ENCODE peak calls at places on chromosomes 7 and 10, in ten cellular contexts. One of them, this sample, is unnamed.

GRCh38 chr10:76882245-76882644 is 755.4 kb downstream of the KCNMA1 start:
- DNase-seq in occipital lobe: no peak
- DNase-seq in activated CD4-positive, CD25-positive, alpha-beta regulatory T cell treated with anti-CD3 and anti-CD28 coated beads, Interleukin-2, amount 50 U/mL, for 72 hours: no peak
- DNase-seq in WTC11: no peak
- DNase-seq in KBM-7: peak
- DNase-seq in T-helper 1 cell: no peak
- DNase-seq in lung: no peak
- DNase-seq in H4: no peak
- DNase-seq in stimulated activated CD8-positive, alpha-beta memory T cell treated with anti-CD3 and anti-CD28 coated beads, Interleukin-7, amount 100 ng/mL, for 24 hours: no peak
- DNase-seq in NCI-H1417: no peak
- DNase-seq in this sample: no peak

GRCh38 chr7:123621707-123622106 is 20.1 kb downstream of the ASB15 start:
- DNase-seq in WTC11: no peak
- DNase-seq in lung: no peak
- DNase-seq in KBM-7: no peak
- DNase-seq in T-helper 1 cell: no peak
- DNase-seq in activated CD4-positive, CD25-positive, alpha-beta regulatory T cell treated with anti-CD3 and anti-CD28 coated beads, Interleukin-2, amount 50 U/mL, for 72 hours: no peak
- DNase-seq in NCI-H1417: peak
- DNase-seq in stimulated activated CD8-positive, alpha-beta memory T cell treated with anti-CD3 and anti-CD28 coated beads, Interleukin-7, amount 100 ng/mL, for 24 hours: no peak
- DNase-seq in H4: no peak
- DNase-seq in occipital lobe: no peak
- DNase-seq in this sample: no peak

GRCh38 chr7:142772051-142772450 is 1.3 kb downstream of the PRSS2 start:
- DNase-seq in H4: no peak
- DNase-seq in lung: no peak
- DNase-seq in WTC11: no peak
- DNase-seq in occipital lobe: no peak
- DNase-seq in KBM-7: no peak
- DNase-seq in stimulated activated CD8-positive, alpha-beta memory T cell treated with anti-CD3 and anti-CD28 coated beads, Interleukin-7, amount 100 ng/mL, for 24 hours: no peak
- DNase-seq in NCI-H1417: no peak
- DNase-seq in T-helper 1 cell: no peak
- DNase-seq in activated CD4-positive, CD25-positive, alpha-beta regulatory T cell treated with anti-CD3 and anti-CD28 coated beads, Interleukin-2, amount 50 U/mL, for 72 hours: no peak
- DNase-seq in this sample: no peak

GRCh38 chr7:76049295-76049694 is 1.4 kb downstream of the MDH2 start:
- DNase-seq in KBM-7: no peak
- DNase-seq in stimulated activated CD8-positive, alpha-beta memory T cell treated with anti-CD3 and anti-CD28 coated beads, Interleukin-7, amount 100 ng/mL, for 24 hours: no peak
- DNase-seq in activated CD4-positive, CD25-positive, alpha-beta regulatory T cell treated with anti-CD3 and anti-CD28 coated beads, Interleukin-2, amount 50 U/mL, for 72 hours: no peak
- DNase-seq in H4: no peak
- DNase-seq in lung: no peak
- DNase-seq in T-helper 1 cell: no peak
- DNase-seq in occipital lobe: no peak
- DNase-seq in NCI-H1417: peak
- DNase-seq in WTC11: no peak
- DNase-seq in this sample: no peak

GRCh38 chr7:30831936-30832335 is 60.7 kb downstream of the MINDY4 start:
- DNase-seq in occipital lobe: no peak
- DNase-seq in lung: no peak
- DNase-seq in stimulated activated CD8-positive, alpha-beta memory T cell treated with anti-CD3 and anti-CD28 coated beads, Interleukin-7, amount 100 ng/mL, for 24 hours: no peak
- DNase-seq in T-helper 1 cell: no peak
- DNase-seq in WTC11: no peak
- DNase-seq in NCI-H1417: no peak
- DNase-seq in H4: no peak
- DNase-seq in activated CD4-positive, CD25-positive, alpha-beta regulatory T cell treated with anti-CD3 and anti-CD28 coated beads, Interleukin-2, amount 50 U/mL, for 72 hours: no peak
- DNase-seq in KBM-7: no peak
- DNase-seq in this sample: no peak

GRCh38 chr7:83466187-83466923 is 182.6 kb downstream of the SEMA3E start:
- DNase-seq in KBM-7: no peak
- DNase-seq in T-helper 1 cell: no peak
- DNase-seq in lung: no peak
- DNase-seq in activated CD4-positive, CD25-positive, alpha-beta regulatory T cell treated with anti-CD3 and anti-CD28 coated beads, Interleukin-2, amount 50 U/mL, for 72 hours: no peak
- DNase-seq in occipital lobe: no peak
- DNase-seq in WTC11: no peak
- DNase-seq in stimulated activated CD8-positive, alpha-beta memory T cell treated with anti-CD3 and anti-CD28 coated beads, Interleukin-7, amount 100 ng/mL, for 24 hours: no peak
- DNase-seq in H4: no peak
- DNase-seq in NCI-H1417: no peak
- DNase-seq in this sample: no peak

GRCh38 chr7:30596043-30596641 is 1.5 kb downstream of the GARS1 start:
- DNase-seq in WTC11: no peak
- DNase-seq in KBM-7: peak
- DNase-seq in stimulated activated CD8-positive, alpha-beta memory T cell treated with anti-CD3 and anti-CD28 coated beads, Interleukin-7, amount 100 ng/mL, for 24 hours: no peak
- DNase-seq in T-helper 1 cell: peak
- DNase-seq in H4: peak
- DNase-seq in NCI-H1417: peak
- DNase-seq in occipital lobe: no peak
- DNase-seq in lung: no peak
- DNase-seq in activated CD4-positive, CD25-positive, alpha-beta regulatory T cell treated with anti-CD3 and anti-CD28 coated beads, Interleukin-2, amount 50 U/mL, for 72 hours: no peak
- DNase-seq in this sample: no peak

GRCh38 chr7:4124904-4125477 is 557.1 kb upstream of the FOXK1 start:
- DNase-seq in T-helper 1 cell: no peak
- DNase-seq in KBM-7: no peak
- DNase-seq in H4: no peak
- DNase-seq in lung: no peak
- DNase-seq in occipital lobe: no peak
- DNase-seq in NCI-H1417: no peak
- DNase-seq in WTC11: no peak
- DNase-seq in stimulated activated CD8-positive, alpha-beta memory T cell treated with anti-CD3 and anti-CD28 coated beads, Interleukin-7, amount 100 ng/mL, for 24 hours: no peak
- DNase-seq in activated CD4-positive, CD25-positive, alpha-beta regulatory T cell treated with anti-CD3 and anti-CD28 coated beads, Interleukin-2, amount 50 U/mL, for 72 hours: no peak
- DNase-seq in this sample: no peak

GRCh38 chr7:54831644-54832095 is 72.7 kb upstream of the SEC61G start:
- DNase-seq in H4: peak
- DNase-seq in activated CD4-positive, CD25-positive, alpha-beta regulatory T cell treated with anti-CD3 and anti-CD28 coated beads, Interleukin-2, amount 50 U/mL, for 72 hours: no peak
- DNase-seq in occipital lobe: no peak
- DNase-seq in WTC11: no peak
- DNase-seq in KBM-7: peak
- DNase-seq in NCI-H1417: no peak
- DNase-seq in T-helper 1 cell: no peak
- DNase-seq in stimulated activated CD8-positive, alpha-beta memory T cell treated with anti-CD3 and anti-CD28 coated beads, Interleukin-7, amount 100 ng/mL, for 24 hours: no peak
- DNase-seq in lung: no peak
- DNase-seq in this sample: no peak

GRCh38 chr7:111076205-111076604 is 14.7 kb upstream of the LRRN3 start:
- DNase-seq in stimulated activated CD8-positive, alpha-beta memory T cell treated with anti-CD3 and anti-CD28 coated beads, Interleukin-7, amount 100 ng/mL, for 24 hours: no peak
- DNase-seq in occipital lobe: no peak
- DNase-seq in H4: no peak
- DNase-seq in lung: no peak
- DNase-seq in WTC11: no peak
- DNase-seq in KBM-7: no peak
- DNase-seq in NCI-H1417: no peak
- DNase-seq in activated CD4-positive, CD25-positive, alpha-beta regulatory T cell treated with anti-CD3 and anti-CD28 coated beads, Interleukin-2, amount 50 U/mL, for 72 hours: peak
- DNase-seq in T-helper 1 cell: peak
- DNase-seq in this sample: no peak

GRCh38 chr7:157671358-157672255 is 334.8 kb downstream of the DNAJB6 start:
- DNase-seq in NCI-H1417: no peak
- DNase-seq in WTC11: no peak
- DNase-seq in occipital lobe: no peak
- DNase-seq in activated CD4-positive, CD25-positive, alpha-beta regulatory T cell treated with anti-CD3 and anti-CD28 coated beads, Interleukin-2, amount 50 U/mL, for 72 hours: no peak
- DNase-seq in lung: no peak
- DNase-seq in T-helper 1 cell: no peak
- DNase-seq in stimulated activated CD8-positive, alpha-beta memory T cell treated with anti-CD3 and anti-CD28 coated beads, Interleukin-7, amount 100 ng/mL, for 24 hours: no peak
- DNase-seq in H4: no peak
- DNase-seq in KBM-7: no peak
- DNase-seq in this sample: peak

GRCh38 chr7:7157887-7158271 is 24.5 kb upstream of the C1GALT1 start:
- DNase-seq in stimulated activated CD8-positive, alpha-beta memory T cell treated with anti-CD3 and anti-CD28 coated beads, Interleukin-7, amount 100 ng/mL, for 24 hours: no peak
- DNase-seq in occipital lobe: no peak
- DNase-seq in activated CD4-positive, CD25-positive, alpha-beta regulatory T cell treated with anti-CD3 and anti-CD28 coated beads, Interleukin-2, amount 50 U/mL, for 72 hours: no peak
- DNase-seq in T-helper 1 cell: no peak
- DNase-seq in lung: no peak
- DNase-seq in WTC11: no peak
- DNase-seq in NCI-H1417: no peak
- DNase-seq in KBM-7: no peak
- DNase-seq in H4: no peak
- DNase-seq in this sample: no peak

GRCh38 chr7:84629216-84629615 is 434.6 kb upstream of the SEMA3A start:
- DNase-seq in T-helper 1 cell: no peak
- DNase-seq in KBM-7: no peak
- DNase-seq in stimulated activated CD8-positive, alpha-beta memory T cell treated with anti-CD3 and anti-CD28 coated beads, Interleukin-7, amount 100 ng/mL, for 24 hours: no peak
- DNase-seq in NCI-H1417: no peak
- DNase-seq in lung: no peak
- DNase-seq in occipital lobe: no peak
- DNase-seq in activated CD4-positive, CD25-positive, alpha-beta regulatory T cell treated with anti-CD3 and anti-CD28 coated beads, Interleukin-2, amount 50 U/mL, for 72 hours: no peak
- DNase-seq in WTC11: no peak
- DNase-seq in H4: no peak
- DNase-seq in this sample: no peak

GRCh38 chr10:8121199-8121890 is 66.9 kb downstream of the GATA3 start:
- DNase-seq in WTC11: no peak
- DNase-seq in NCI-H1417: no peak
- DNase-seq in stimulated activated CD8-positive, alpha-beta memory T cell treated with anti-CD3 and anti-CD28 coated beads, Interleukin-7, amount 100 ng/mL, for 24 hours: no peak
- DNase-seq in lung: no peak
- DNase-seq in T-helper 1 cell: no peak
- DNase-seq in occipital lobe: no peak
- DNase-seq in activated CD4-positive, CD25-positive, alpha-beta regulatory T cell treated with anti-CD3 and anti-CD28 coated beads, Interleukin-2, amount 50 U/mL, for 72 hours: no peak
- DNase-seq in H4: no peak
- DNase-seq in KBM-7: peak
- DNase-seq in this sample: no peak

GRCh38 chr7:17638727-17639126 is 301.6 kb downstream of the SNX13 start:
- DNase-seq in lung: no peak
- DNase-seq in T-helper 1 cell: no peak
- DNase-seq in stimulated activated CD8-positive, alpha-beta memory T cell treated with anti-CD3 and anti-CD28 coated beads, Interleukin-7, amount 100 ng/mL, for 24 hours: no peak
- DNase-seq in WTC11: no peak
- DNase-seq in KBM-7: peak
- DNase-seq in occipital lobe: no peak
- DNase-seq in NCI-H1417: peak
- DNase-seq in H4: peak
- DNase-seq in activated CD4-positive, CD25-positive, alpha-beta regulatory T cell treated with anti-CD3 and anti-CD28 coated beads, Interleukin-2, amount 50 U/mL, for 72 hours: no peak
- DNase-seq in this sample: no peak

GRCh38 chr7:28036748-28037147 is 143.8 kb downstream of the JAZF1 start:
- DNase-seq in WTC11: no peak
- DNase-seq in NCI-H1417: no peak
- DNase-seq in activated CD4-positive, CD25-positive, alpha-beta regulatory T cell treated with anti-CD3 and anti-CD28 coated beads, Interleukin-2, amount 50 U/mL, for 72 hours: no peak
- DNase-seq in KBM-7: no peak
- DNase-seq in H4: peak
- DNase-seq in stimulated activated CD8-positive, alpha-beta memory T cell treated with anti-CD3 and anti-CD28 coated beads, Interleukin-7, amount 100 ng/mL, for 24 hours: no peak
- DNase-seq in lung: no peak
- DNase-seq in occipital lobe: no peak
- DNase-seq in T-helper 1 cell: no peak
- DNase-seq in this sample: no peak

GRCh38 chr10:114403545-114404161 is 649 bp downstream of the AFAP1L2 start:
- DNase-seq in WTC11: peak
- DNase-seq in stimulated activated CD8-positive, alpha-beta memory T cell treated with anti-CD3 and anti-CD28 coated beads, Interleukin-7, amount 100 ng/mL, for 24 hours: no peak
- DNase-seq in NCI-H1417: no peak
- DNase-seq in KBM-7: no peak
- DNase-seq in lung: no peak
- DNase-seq in activated CD4-positive, CD25-positive, alpha-beta regulatory T cell treated with anti-CD3 and anti-CD28 coated beads, Interleukin-2, amount 50 U/mL, for 72 hours: no peak
- DNase-seq in T-helper 1 cell: no peak
- DNase-seq in occipital lobe: no peak
- DNase-seq in H4: no peak
- DNase-seq in this sample: no peak

GRCh38 chr10:122473116-122473515 is 11.8 kb downstream of the HTRA1 start:
- DNase-seq in T-helper 1 cell: no peak
- DNase-seq in occipital lobe: no peak
- DNase-seq in NCI-H1417: no peak
- DNase-seq in KBM-7: no peak
- DNase-seq in lung: no peak
- DNase-seq in WTC11: no peak
- DNase-seq in H4: no peak
- DNase-seq in activated CD4-positive, CD25-positive, alpha-beta regulatory T cell treated with anti-CD3 and anti-CD28 coated beads, Interleukin-2, amount 50 U/mL, for 72 hours: no peak
- DNase-seq in stimulated activated CD8-positive, alpha-beta memory T cell treated with anti-CD3 and anti-CD28 coated beads, Interleukin-7, amount 100 ng/mL, for 24 hours: no peak
- DNase-seq in this sample: peak

GRCh38 chr10:131249238-131249956 is 62.1 kb downstream of the TCERG1L start:
- DNase-seq in KBM-7: no peak
- DNase-seq in activated CD4-positive, CD25-positive, alpha-beta regulatory T cell treated with anti-CD3 and anti-CD28 coated beads, Interleukin-2, amount 50 U/mL, for 72 hours: no peak
- DNase-seq in WTC11: no peak
- DNase-seq in H4: no peak
- DNase-seq in NCI-H1417: peak
- DNase-seq in stimulated activated CD8-positive, alpha-beta memory T cell treated with anti-CD3 and anti-CD28 coated beads, Interleukin-7, amount 100 ng/mL, for 24 hours: no peak
- DNase-seq in T-helper 1 cell: no peak
- DNase-seq in lung: no peak
- DNase-seq in occipital lobe: no peak
- DNase-seq in this sample: no peak

GRCh38 chr7:94779070-94779469 is 123.1 kb upstream of the SGCE start:
- DNase-seq in WTC11: no peak
- DNase-seq in occipital lobe: no peak
- DNase-seq in KBM-7: no peak
- DNase-seq in activated CD4-positive, CD25-positive, alpha-beta regulatory T cell treated with anti-CD3 and anti-CD28 coated beads, Interleukin-2, amount 50 U/mL, for 72 hours: no peak
- DNase-seq in NCI-H1417: no peak
- DNase-seq in lung: no peak
- DNase-seq in H4: no peak
- DNase-seq in T-helper 1 cell: no peak
- DNase-seq in stimulated activated CD8-positive, alpha-beta memory T cell treated with anti-CD3 and anti-CD28 coated beads, Interleukin-7, amount 100 ng/mL, for 24 hours: no peak
- DNase-seq in this sample: no peak

GRCh38 chr10:96124230-96125141 is 5.6 kb upstream of the ZNF518A start:
- DNase-seq in H4: peak
- DNase-seq in lung: peak
- DNase-seq in KBM-7: peak
- DNase-seq in WTC11: peak
- DNase-seq in stimulated activated CD8-positive, alpha-beta memory T cell treated with anti-CD3 and anti-CD28 coated beads, Interleukin-7, amount 100 ng/mL, for 24 hours: no peak
- DNase-seq in NCI-H1417: peak
- DNase-seq in T-helper 1 cell: peak
- DNase-seq in occipital lobe: no peak
- DNase-seq in activated CD4-positive, CD25-positive, alpha-beta regulatory T cell treated with anti-CD3 and anti-CD28 coated beads, Interleukin-2, amount 50 U/mL, for 72 hours: no peak
- DNase-seq in this sample: peak

GRCh38 chr10:69275444-69275843 is 2.9 kb upstream of the HK1 start:
- DNase-seq in NCI-H1417: no peak
- DNase-seq in T-helper 1 cell: no peak
- DNase-seq in KBM-7: no peak
- DNase-seq in lung: no peak
- DNase-seq in activated CD4-positive, CD25-positive, alpha-beta regulatory T cell treated with anti-CD3 and anti-CD28 coated beads, Interleukin-2, amount 50 U/mL, for 72 hours: no peak
- DNase-seq in WTC11: no peak
- DNase-seq in stimulated activated CD8-positive, alpha-beta memory T cell treated with anti-CD3 and anti-CD28 coated beads, Interleukin-7, amount 100 ng/mL, for 24 hours: no peak
- DNase-seq in occipital lobe: no peak
- DNase-seq in H4: no peak
- DNase-seq in this sample: no peak

GRCh38 chr7:148238926-148239325 is 351.6 kb upstream of the C7orf33 start:
- DNase-seq in lung: no peak
- DNase-seq in occipital lobe: no peak
- DNase-seq in NCI-H1417: no peak
- DNase-seq in stimulated activated CD8-positive, alpha-beta memory T cell treated with anti-CD3 and anti-CD28 coated beads, Interleukin-7, amount 100 ng/mL, for 24 hours: no peak
- DNase-seq in T-helper 1 cell: no peak
- DNase-seq in WTC11: no peak
- DNase-seq in activated CD4-positive, CD25-positive, alpha-beta regulatory T cell treated with anti-CD3 and anti-CD28 coated beads, Interleukin-2, amount 50 U/mL, for 72 hours: no peak
- DNase-seq in H4: no peak
- DNase-seq in KBM-7: no peak
- DNase-seq in this sample: no peak

GRCh38 chr7:27239780-27240731 is 2.5 kb upstream of the EVX1 start:
- DNase-seq in T-helper 1 cell: no peak
- DNase-seq in H4: no peak
- DNase-seq in lung: no peak
- DNase-seq in stimulated activated CD8-positive, alpha-beta memory T cell treated with anti-CD3 and anti-CD28 coated beads, Interleukin-7, amount 100 ng/mL, for 24 hours: no peak
- DNase-seq in activated CD4-positive, CD25-positive, alpha-beta regulatory T cell treated with anti-CD3 and anti-CD28 coated beads, Interleukin-2, amount 50 U/mL, for 72 hours: no peak
- DNase-seq in NCI-H1417: peak
- DNase-seq in WTC11: no peak
- DNase-seq in KBM-7: no peak
- DNase-seq in occipital lobe: no peak
- DNase-seq in this sample: no peak

GRCh38 chr10:74586088-74586585 is 240.3 kb upstream of the KAT6B start:
- DNase-seq in stimulated activated CD8-positive, alpha-beta memory T cell treated with anti-CD3 and anti-CD28 coated beads, Interleukin-7, amount 100 ng/mL, for 24 hours: peak
- DNase-seq in KBM-7: peak
- DNase-seq in WTC11: no peak
- DNase-seq in T-helper 1 cell: peak
- DNase-seq in H4: no peak
- DNase-seq in NCI-H1417: no peak
- DNase-seq in activated CD4-positive, CD25-positive, alpha-beta regulatory T cell treated with anti-CD3 and anti-CD28 coated beads, Interleukin-2, amount 50 U/mL, for 72 hours: no peak
- DNase-seq in occipital lobe: no peak
- DNase-seq in lung: no peak
- DNase-seq in this sample: no peak

GRCh38 chr7:42217548-42217947 is 19.5 kb downstream of the GLI3 start:
- DNase-seq in H4: no peak
- DNase-seq in T-helper 1 cell: no peak
- DNase-seq in activated CD4-positive, CD25-positive, alpha-beta regulatory T cell treated with anti-CD3 and anti-CD28 coated beads, Interleukin-2, amount 50 U/mL, for 72 hours: no peak
- DNase-seq in occipital lobe: no peak
- DNase-seq in lung: no peak
- DNase-seq in KBM-7: no peak
- DNase-seq in NCI-H1417: no peak
- DNase-seq in stimulated activated CD8-positive, alpha-beta memory T cell treated with anti-CD3 and anti-CD28 coated beads, Interleukin-7, amount 100 ng/mL, for 24 hours: no peak
- DNase-seq in WTC11: no peak
- DNase-seq in this sample: no peak

GRCh38 chr10:72308320-72308987 is 34.7 kb downstream of the DDIT4 start:
- DNase-seq in WTC11: no peak
- DNase-seq in activated CD4-positive, CD25-positive, alpha-beta regulatory T cell treated with anti-CD3 and anti-CD28 coated beads, Interleukin-2, amount 50 U/mL, for 72 hours: no peak
- DNase-seq in NCI-H1417: no peak
- DNase-seq in KBM-7: peak
- DNase-seq in T-helper 1 cell: peak
- DNase-seq in lung: no peak
- DNase-seq in stimulated activated CD8-positive, alpha-beta memory T cell treated with anti-CD3 and anti-CD28 coated beads, Interleukin-7, amount 100 ng/mL, for 24 hours: no peak
- DNase-seq in occipital lobe: no peak
- DNase-seq in H4: peak
- DNase-seq in this sample: no peak

GRCh38 chr10:126754966-126755365 is 84.5 kb upstream of the C10orf90 start:
- DNase-seq in NCI-H1417: no peak
- DNase-seq in stimulated activated CD8-positive, alpha-beta memory T cell treated with anti-CD3 and anti-CD28 coated beads, Interleukin-7, amount 100 ng/mL, for 24 hours: no peak
- DNase-seq in T-helper 1 cell: no peak
- DNase-seq in WTC11: no peak
- DNase-seq in KBM-7: no peak
- DNase-seq in activated CD4-positive, CD25-positive, alpha-beta regulatory T cell treated with anti-CD3 and anti-CD28 coated beads, Interleukin-2, amount 50 U/mL, for 72 hours: no peak
- DNase-seq in H4: no peak
- DNase-seq in occipital lobe: no peak
- DNase-seq in lung: no peak
- DNase-seq in this sample: no peak